ENCODE peak calls at places on chromosome 5, in six cellular contexts. J, X, A, D, C and S are unnamed samples. For H3K9me3 and H3K4me1, the result is how much of the 10 kb centered on the place peaks cover.

GRCh38 chr5:14528115-14528514 is 53.5 kb upstream of the OTULINL start:
- DNase-seq in C (no peak), X (no peak), D (no peak), A (no peak), J (no peak), S (no peak)

GRCh38 chr5:150781706-150782614 is 3.4 kb downstream of the SMIM3 start:
- DNase-seq in A (peak), X (peak), J (peak), C (peak), D (no peak), S (peak)

GRCh38 chr5:65108786-65109743 is 340.3 kb downstream of the CWC27 start:
- DNase-seq in J (no peak), X (no peak), C (no peak), D (no peak), A (peak), S (no peak)

GRCh38 chr5:180950291-180950949 is 38.2 kb upstream of the BTNL3 start:
- DNase-seq in X (no peak), J (no peak), C (no peak), A (no peak), D (no peak), S (no peak)

GRCh38 chr5:95262933-95263660 is 21.8 kb downstream of the MCTP1 start:
- DNase-seq in D (no peak), J (no peak), X (no peak), A (no peak), C (no peak), S (no peak)

GRCh38 chr5:96200611-96201010 is 232.4 kb downstream of the PCSK1 start:
- DNase-seq in X (no peak), D (no peak), J (no peak), A (no peak), C (no peak), S (no peak)

GRCh38 chr5:83927140-83927733 is 206.6 kb upstream of the HAPLN1 start:
- DNase-seq in A (peak), D (no peak), J (peak), X (peak), C (peak), S (peak)

GRCh38 chr5:93674138-93674537 is 67.3 kb downstream of the POU5F2 start:
- DNase-seq in J (no peak), A (peak), C (no peak), X (no peak), D (no peak), S (no peak)

GRCh38 chr5:174242573-174242972 is 197.1 kb downstream of the NSG2 start:
- DNase-seq in C (no peak), J (no peak), X (no peak), A (no peak), D (no peak), S (no peak)

GRCh38 chr5:174243904-174244303 is 198.4 kb downstream of the NSG2 start:
- DNase-seq in C (no peak), D (no peak), X (no peak), A (no peak), J (no peak), S (no peak)

GRCh38 chr5:174247239-174247638 is 201.7 kb downstream of the NSG2 start:
- DNase-seq in J (no peak), X (no peak), A (no peak), D (no peak), C (no peak), S (no peak)

GRCh38 chr5:174245506-174245905 is 200.0 kb downstream of the NSG2 start:
- DNase-seq in D (no peak), X (no peak), C (no peak), J (no peak), A (no peak), S (no peak)

DNA sequence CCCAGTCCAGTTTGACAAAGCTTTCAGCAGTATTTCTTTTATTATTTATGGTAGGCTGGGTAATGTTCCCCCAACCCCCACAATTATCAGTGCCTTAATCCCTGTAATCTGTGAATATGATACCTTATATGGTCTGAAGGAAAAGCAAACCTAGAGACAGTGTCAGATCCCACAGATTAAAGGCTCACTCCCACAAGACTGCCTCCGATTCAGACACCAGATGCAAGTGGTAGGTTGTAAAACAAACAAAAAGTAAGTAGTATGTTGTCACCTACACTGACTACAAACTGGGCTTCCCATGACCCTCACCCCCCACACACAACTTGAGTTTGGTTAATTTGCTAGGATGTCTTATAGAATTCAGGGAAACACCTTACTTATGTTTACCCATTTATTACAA is 201.2 kb downstream of the NSG2 start:
- DNase-seq in C (no peak), X (no peak), A (no peak), D (no peak), J (no peak), S (no peak)
- H3K9me3 ChIP-seq in C (under half), X (under half), A (under half), D (under half), J (under half), S (under half)

DNA sequence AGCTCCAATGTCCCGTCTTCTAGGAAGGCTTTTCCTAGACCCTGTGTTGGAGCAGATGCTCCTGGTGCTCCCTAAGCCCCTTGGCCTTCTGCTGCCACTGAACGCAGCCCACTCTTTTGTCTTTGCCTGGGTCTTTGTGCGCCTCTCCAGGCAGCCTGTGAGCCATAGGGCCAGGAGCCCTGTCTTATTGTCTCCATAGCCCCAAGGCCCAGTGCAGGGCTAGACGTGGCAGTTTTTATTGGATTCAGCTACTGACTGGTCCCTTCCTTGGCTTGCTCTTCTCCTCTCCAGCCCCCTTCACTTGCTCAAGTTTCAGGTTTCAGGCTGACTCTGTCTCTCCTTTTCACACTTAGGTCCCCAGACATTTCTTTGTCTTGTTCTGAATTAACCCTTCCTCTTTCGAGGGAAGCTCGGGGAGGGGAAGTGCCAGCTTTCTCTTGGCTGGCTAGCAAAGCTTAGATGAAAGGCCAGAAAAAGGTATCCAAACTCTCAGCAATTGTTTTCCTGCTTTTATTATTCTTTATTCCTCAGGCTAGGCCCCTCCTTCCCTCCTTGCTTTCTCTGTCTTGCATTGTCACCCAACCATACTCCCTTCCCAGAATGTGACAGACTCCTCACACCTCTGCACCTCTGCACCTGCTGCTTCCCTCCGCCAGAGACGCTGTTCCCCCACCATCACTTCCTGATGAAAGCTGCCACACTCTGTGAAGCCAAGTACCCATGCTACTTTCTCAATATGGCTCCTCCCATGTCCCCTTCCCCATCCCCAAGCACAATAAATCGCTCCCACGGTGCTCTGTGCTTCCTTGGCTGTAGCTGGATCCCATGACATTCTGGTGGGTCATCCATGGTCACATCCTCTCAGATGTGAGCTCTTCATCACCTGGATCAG is 101.6 kb upstream of the CPEB4 start:
- DNase-seq in C (no peak), X (no peak), D (no peak), A (no peak), J (no peak), S (peak)
- H3K27ac ChIP-seq in C (no peak), X (no peak), D (no peak), A (no peak), J (no peak), S (no peak)

DNA sequence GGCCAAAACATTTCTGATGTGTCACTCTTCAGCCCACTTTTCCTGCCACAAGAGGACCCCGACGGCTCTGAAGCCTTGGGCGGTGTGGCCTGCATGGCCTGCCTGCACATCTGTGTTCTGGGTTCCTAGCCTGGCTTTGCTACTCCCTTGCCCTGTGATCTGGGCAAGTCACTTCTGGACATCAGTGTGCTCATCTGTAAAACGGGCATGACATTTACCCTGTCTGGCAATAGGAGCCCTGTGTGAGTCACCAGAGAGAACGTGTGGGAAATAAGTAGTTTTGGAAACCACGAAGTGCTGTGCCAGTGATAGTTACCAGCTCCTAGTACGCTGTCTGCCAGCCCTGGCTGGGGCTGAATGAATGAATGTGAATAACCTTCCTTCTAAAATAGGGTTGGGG is 90.8 kb downstream of the MACROH2A1 start:
- DNase-seq in X (no peak), D (no peak), C (no peak), J (no peak), A (peak), S (no peak)
- H3K4me1 ChIP-seq in X (under half), D (under half), C (under half), J (under half), A (under half), S (under half)

DNA sequence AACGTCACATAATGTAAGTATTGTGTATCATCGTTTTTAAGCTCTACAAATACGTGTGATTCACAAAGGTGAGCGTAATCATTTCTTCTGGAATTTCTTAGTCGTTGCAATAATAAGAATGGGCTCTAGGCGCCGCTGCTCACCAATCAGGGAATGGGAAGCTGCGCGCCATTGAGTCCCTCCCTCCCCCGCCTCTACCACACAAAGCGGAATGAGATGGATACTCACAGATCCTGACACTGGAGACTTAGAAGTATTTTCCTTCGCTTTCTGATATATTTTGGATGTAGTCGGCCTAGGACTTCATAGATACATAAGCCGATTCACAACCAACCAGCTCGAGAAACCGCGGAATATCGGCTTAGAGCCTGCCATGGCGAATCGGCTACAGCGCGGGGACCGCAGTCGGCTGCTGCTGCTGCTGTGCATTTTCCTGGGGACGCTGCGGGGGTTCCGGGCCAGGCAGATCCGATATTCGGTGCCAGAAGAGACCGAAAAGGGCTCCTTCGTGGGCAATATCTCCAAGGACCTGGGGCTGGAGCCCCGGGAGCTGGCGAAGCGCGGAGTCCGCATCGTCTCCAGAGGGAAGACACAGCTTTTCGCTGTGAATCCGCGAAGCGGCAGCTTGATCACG is at the start of gene PCDHGA11:
- DNase-seq in J (no peak), X (peak), A (peak), D (no peak), C (peak), S (no peak)
- H3K9me3 ChIP-seq in J (half or more), X (half or more), A (half or more), D (under half), C (under half), S (under half)